ENCODE peak calls at places on chromosomes 1 and 21, in seven cellular contexts. N is IMR-90; Y is epithelial cell of prostate; R is CD8-positive, alpha-beta T cell; S is small intestine; K is naive thymus-derived CD4-positive, alpha-beta T cell; I is breast epithelium. L is an unnamed sample.

GRCh38 chr1:44594353-44594752 is 79.9 kb downstream of the TMEM53 start:
- DNase-seq in K (no peak), Y (no peak), S (no peak), R (no peak), N (no peak), I (no peak), L (peak; percentile 12)

GRCh38 chr1:154151311-154151710 is 3.6 kb downstream of the NUP210L start:
- DNase-seq in K (no peak), Y (no peak), S (no peak), R (no peak), N (peak; percentile 26), I (no peak), L (no peak)

GRCh38 chr1:112011231-112011630 is 21.8 kb upstream of the KCND3 start:
- DNase-seq in R (no peak), S (no peak), I (no peak), N (peak; percentile 29), K (no peak), Y (peak; percentile 20), L (no peak)

GRCh38 chr21:29187939-29188338 is 57.5 kb downstream of the MAP3K7CL start:
- DNase-seq in S (peak; percentile 64), K (no peak), Y (peak; percentile 57), N (peak; percentile 96), R (no peak), I (peak; percentile 76), L (no peak)

GRCh38 chr1:67735220-67735619 is 50.2 kb downstream of the GADD45A start:
- DNase-seq in N (no peak), I (no peak), R (no peak), Y (no peak), S (no peak), K (no peak), L (no peak)

GRCh38 chr1:53574621-53575020 is 115.4 kb downstream of the DMRTB1 start:
- DNase-seq in K (no peak), Y (no peak), S (no peak), I (no peak), N (no peak), R (no peak), L (no peak)

GRCh38 chr1:206048582-206048981 is 4.4 kb upstream of the RHEX start:
- DNase-seq in I (no peak), S (peak; percentile 94), K (no peak), N (no peak), R (no peak), Y (no peak), L (no peak)

GRCh38 chr1:234927968-234928635 is 200.5 kb downstream of the TOMM20 start:
- DNase-seq in I (no peak), N (no peak), R (peak; percentile 39), Y (no peak), K (peak; percentile 37), S (no peak), L (no peak)

GRCh38 chr1:153000294-153000693 is 1.3 kb upstream of the SPRR3 start:
- DNase-seq in N (no peak), I (no peak), S (no peak), K (no peak), Y (no peak), R (no peak), L (no peak)

GRCh38 chr1:200919386-200919785 is 24.7 kb downstream of the INAVA start:
- DNase-seq in N (no peak), I (no peak), S (peak; percentile 41), K (no peak), R (no peak), Y (no peak), L (no peak)

GRCh38 chr1:241985787-241986186 is 13.1 kb downstream of the MAP1LC3C start:
- DNase-seq in R (no peak), I (no peak), K (no peak), Y (no peak), S (peak; percentile 55), N (peak; percentile 34), L (no peak)

GRCh38 chr1:209095627-209096595 is 487.6 kb upstream of the CAMK1G start:
- DNase-seq in K (no peak), N (peak; percentile 0), I (no peak), Y (peak; percentile 29), R (no peak), S (no peak), L (no peak)

GRCh38 chr1:248838357-248839167 is 538 bp downstream of the ZNF672 start:
- DNase-seq in N (peak; percentile 80), I (peak; percentile 90), S (peak; percentile 94), R (peak; percentile 84), K (peak; percentile 91), Y (peak; percentile 68), L (peak; percentile 94)

GRCh38 chr1:154290921-154291320 is 18.5 kb downstream of the HAX1 start:
- DNase-seq in Y (no peak), N (no peak), K (no peak), S (no peak), I (no peak), R (no peak), L (no peak)

GRCh38 chr1:64536217-64536835 is 66.4 kb downstream of the CACHD1 start:
- DNase-seq in R (no peak), I (no peak), S (no peak), Y (no peak), K (no peak), N (no peak), L (no peak)

GRCh38 chr1:203669739-203670138 is 43.1 kb downstream of the ATP2B4 start:
- DNase-seq in R (no peak), Y (no peak), I (no peak), S (no peak), N (peak; percentile 88), K (no peak), L (peak; percentile 61)

GRCh38 chr1:23424171-23424959 is at the start of gene TCEA3:
- DNase-seq in S (peak; percentile 63), Y (no peak), N (no peak), I (no peak), K (peak; percentile 53), R (no peak), L (no peak)

GRCh38 chr1:201364808-201365105 is 12.7 kb downstream of the TNNT2 start:
- DNase-seq in K (no peak), I (no peak), R (no peak), Y (no peak), N (no peak), S (no peak), L (no peak)

GRCh38 chr1:87712261-87712674 is 383.6 kb downstream of the LMO4 start:
- DNase-seq in I (peak; percentile 18), R (no peak), N (no peak), K (no peak), Y (peak; percentile 22), S (peak; percentile 85), L (no peak)

GRCh38 chr1:37722181-37723071 is 30.1 kb downstream of the CDCA8 start:
- DNase-seq in I (no peak), N (no peak), K (no peak), R (no peak), S (no peak), Y (no peak), L (peak; percentile 62)

GRCh38 chr1:2543543-2544092 is 12.6 kb upstream of the TNFRSF14 start:
- DNase-seq in N (peak; percentile 27), Y (no peak), K (peak; percentile 64), R (peak; percentile 75), I (no peak), S (no peak), L (peak; percentile 74)

GRCh38 chr21:46620846-46621245 is 14.6 kb upstream of the PRMT2 start:
- DNase-seq in R (no peak), K (no peak), N (no peak), I (no peak), Y (no peak), S (no peak), L (peak; percentile 60)

GRCh38 chr1:16183157-16183556 is 27.3 kb upstream of the EPHA2 start:
- DNase-seq in I (no peak), S (peak; percentile 64), Y (peak; percentile 96), N (peak; percentile 78), R (no peak), K (no peak), L (no peak)

GRCh38 chr1:226628624-226629155 is 80.1 kb downstream of the STUM start:
- DNase-seq in K (no peak), Y (no peak), S (no peak), I (no peak), N (no peak), R (no peak), L (no peak)

GRCh38 chr1:247332901-247333361 is 1.3 kb upstream of the ZNF496 start:
- DNase-seq in R (no peak), K (no peak), S (peak; percentile 19), N (peak; percentile 30), I (peak; percentile 45), Y (no peak), L (peak; percentile 31)

GRCh38 chr1:61170328-61171238 is 88.2 kb downstream of the NFIA start:
- DNase-seq in S (no peak), Y (peak; percentile 8), I (peak; percentile 65), N (peak; percentile 49), R (no peak), K (no peak), L (no peak)

DNA sequence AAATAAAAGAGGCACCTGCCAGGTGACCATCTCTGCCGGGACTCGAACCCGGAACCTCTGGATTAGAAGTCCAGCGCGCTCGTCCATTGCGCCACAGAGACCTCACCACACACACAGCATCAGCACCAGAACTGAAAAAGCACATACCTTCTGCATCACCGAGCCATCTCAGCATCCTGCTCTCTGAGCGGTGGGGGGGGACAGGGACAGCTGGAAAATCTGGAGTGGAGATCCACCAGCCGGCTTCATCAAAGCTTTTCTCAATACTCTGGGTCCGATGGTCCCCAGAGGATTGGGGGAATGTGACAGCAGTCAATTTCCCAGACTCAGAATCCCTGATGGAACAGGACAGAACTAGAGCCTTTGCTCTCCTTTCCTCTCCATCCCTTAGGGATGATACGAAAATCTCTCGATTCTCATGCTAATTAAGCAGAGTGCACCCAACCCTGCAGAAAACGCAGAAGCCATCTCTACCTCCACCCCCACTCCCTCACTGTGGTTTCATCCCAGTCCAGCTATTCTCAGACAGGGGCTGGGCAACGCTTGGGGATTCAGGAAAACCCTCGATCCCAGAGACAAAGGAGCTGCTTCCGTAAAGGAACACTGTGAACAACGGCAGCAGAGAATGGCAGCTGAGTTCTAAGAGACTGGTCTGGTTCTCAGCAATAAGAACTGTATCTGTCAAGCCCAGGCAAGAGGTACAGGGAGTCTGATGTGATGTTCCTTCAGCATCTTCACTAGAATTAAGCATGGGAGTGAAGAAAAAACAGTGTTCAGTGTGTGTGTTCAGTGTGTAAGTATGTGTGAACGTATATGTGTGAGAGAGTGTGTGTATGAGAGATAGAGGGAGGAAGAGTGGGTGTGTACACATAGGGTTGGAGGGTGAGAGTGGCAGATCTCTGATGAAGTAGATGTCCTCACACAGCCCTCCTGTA is 29.6 kb upstream of the CADM3 start:
- DNase-seq in R (no peak), S (no peak), Y (no peak), N (peak; percentile 60), I (no peak), K (no peak), L (peak; percentile 22)
- H3K27ac ChIP-seq in R (no peak overlapping the region), S (no peak overlapping the region), Y (no peak overlapping the region), N (no peak overlapping the region), I (no peak overlapping the region), K (no peak overlapping the region), L (no peak overlapping the region)

GRCh38 chr1:41880261-41880660 is 38.5 kb downstream of the HIVEP3 start:
- DNase-seq in I (no peak), S (no peak), R (no peak), K (no peak), N (peak; percentile 63), Y (no peak), L (no peak)
- H3K27ac ChIP-seq in I (no peak overlapping the region), S (no peak overlapping the region), R (no peak overlapping the region), K (no peak overlapping the region), N (no peak overlapping the region), Y (no peak overlapping the region), L (no peak overlapping the region)

GRCh38 chr21:32566990-32567389 is 18.3 kb downstream of the TCP10L start:
- DNase-seq in S (no peak), R (no peak), K (no peak), I (no peak), Y (no peak), N (no peak), L (no peak)
- H3K27ac ChIP-seq in S (no peak overlapping the region), R (no peak overlapping the region), K (no peak overlapping the region), I (no peak overlapping the region), Y (no peak overlapping the region), N (no peak overlapping the region), L (no peak overlapping the region)

GRCh38 chr1:52057245-52057644 is 1.1 kb downstream of the BTF3L4 start:
- DNase-seq in S (no peak), I (no peak), R (no peak), Y (no peak), N (no peak), K (no peak), L (no peak)
- H3K27ac ChIP-seq in S (no peak overlapping the region), I (peak overlapping the region; percentile 90), R (no peak overlapping the region), Y (peak overlapping the region; percentile 98), N (no peak overlapping the region), K (peak overlapping the region; percentile 87), L (peak overlapping the region; percentile 89)

L was measured in substantia nigra.